ENCODE peak calls at places on chromosomes 5 and 9, in five cellular contexts. Y is A549, D is tibial nerve, M is left lung, O is BJ. S is an unnamed sample.

GRCh38 chr5:18394154-18394804 is 760.0 kb downstream of the TAF11L14 start:
- DNase-seq in D (peak), O (no peak), Y (peak), M (peak), S (no peak)

GRCh38 chr9:122040573-122041242 is 52.4 kb downstream of the TTLL11 start:
- DNase-seq in M (no peak), O (no peak), D (no peak), Y (no peak), S (no peak)

GRCh38 chr9:3912260-3912659 is 386.5 kb upstream of the RFX3 start:
- DNase-seq in D (no peak), O (no peak), M (no peak), Y (no peak), S (no peak)

GRCh38 chr5:69217732-69218568 is 16.7 kb upstream of the CDK7 start:
- DNase-seq in Y (peak), M (peak), O (peak), D (peak), S (peak)

GRCh38 chr9:111108946-111109345 is 70.7 kb upstream of the LPAR1 start:
- DNase-seq in M (no peak), Y (no peak), O (peak), D (no peak), S (peak)

GRCh38 chr9:15403155-15403554 is 19.5 kb upstream of the SNAPC3 start:
- DNase-seq in D (no peak), Y (peak), M (no peak), O (no peak), S (no peak)

GRCh38 chr5:81749186-81749561 is 1.7 kb downstream of the SSBP2 start:
- DNase-seq in D (no peak), M (no peak), O (no peak), Y (no peak), S (no peak)

GRCh38 chr5:19411936-19412335 is 576.1 kb downstream of the CDH18 start:
- DNase-seq in O (no peak), D (no peak), M (no peak), Y (no peak), S (no peak)

GRCh38 chr9:93143830-93144530 is 9.9 kb upstream of the NINJ1 start:
- DNase-seq in M (peak), Y (no peak), O (no peak), D (no peak), S (no peak)

GRCh38 chr5:52837068-52837467 is 49.4 kb downstream of the ITGA1 start:
- DNase-seq in Y (no peak), O (no peak), M (no peak), D (no peak), S (no peak)

GRCh38 chr9:128419061-128419925 is 1.4 kb upstream of the CERCAM start:
- DNase-seq in Y (no peak), M (no peak), O (no peak), D (no peak), S (no peak)

GRCh38 chr5:159616967-159617366 is 286.7 kb upstream of the IL12B start:
- DNase-seq in D (no peak), O (no peak), M (no peak), Y (no peak), S (peak)

GRCh38 chr5:20610650-20611049 is 622.6 kb upstream of the CDH18 start:
- DNase-seq in M (no peak), D (no peak), O (no peak), Y (no peak), S (no peak)

GRCh38 chr9:130239741-130240241 is 25.8 kb upstream of the HMCN2 start:
- DNase-seq in D (no peak), M (no peak), O (no peak), Y (no peak), S (no peak)

GRCh38 chr5:82917584-82917983 is 159.6 kb downstream of the TMEM167A start:
- DNase-seq in Y (no peak), O (no peak), D (no peak), M (no peak), S (no peak)

GRCh38 chr9:137023157-137023556 is 4.9 kb downstream of the ABCA2 start:
- DNase-seq in O (no peak), M (no peak), Y (no peak), D (no peak), S (no peak)

GRCh38 chr5:36494756-36495637 is 111.4 kb upstream of the SLC1A3 start:
- DNase-seq in Y (no peak), D (peak), O (no peak), M (no peak), S (no peak)

GRCh38 chr5:17000296-17000939 is 64.3 kb upstream of the MYO10 start:
- DNase-seq in M (no peak), O (peak), Y (peak), D (no peak), S (peak)

GRCh38 chr5:17005087-17005828 is 69.2 kb upstream of the MYO10 start:
- DNase-seq in M (no peak), O (no peak), D (no peak), Y (no peak), S (no peak)

GRCh38 chr5:17001418-17001817 is 65.3 kb upstream of the MYO10 start:
- DNase-seq in Y (no peak), D (no peak), O (no peak), M (no peak), S (no peak)

DNA sequence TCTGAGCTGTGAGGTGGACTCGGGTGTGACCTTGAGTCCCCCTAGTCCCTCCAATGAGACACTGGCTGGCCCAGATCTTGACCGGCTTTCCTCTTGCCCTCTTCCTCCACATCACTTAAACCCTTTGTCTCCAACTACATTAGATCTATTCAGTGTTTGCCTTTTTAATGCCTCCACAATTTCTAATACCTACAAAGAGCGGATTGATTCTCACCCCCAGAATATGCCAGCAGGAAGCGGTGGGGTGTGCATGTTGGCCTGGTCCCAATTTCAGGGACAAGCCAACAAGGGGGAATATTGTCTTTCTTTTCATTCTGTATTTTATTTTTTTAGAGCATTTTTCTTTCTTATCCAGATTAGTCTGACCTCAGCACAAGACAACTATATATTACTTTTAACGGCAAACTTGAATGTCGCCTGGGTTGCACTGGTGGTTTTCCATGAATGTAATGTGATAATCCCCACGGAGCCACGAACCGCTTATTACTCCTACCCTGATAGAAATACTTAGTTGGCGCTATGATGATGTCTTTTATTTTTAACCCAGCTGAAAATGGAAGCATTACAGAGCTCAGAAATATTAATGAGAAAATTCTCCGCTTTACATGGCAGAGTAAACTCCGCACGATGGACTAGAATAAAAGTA is 68.5 kb upstream of the MYO10 start:
- DNase-seq in D (no peak), Y (no peak), M (no peak), O (no peak), S (no peak)
- H3K4me3 ChIP-seq in D (no peak), Y (no peak), M (no peak), O (no peak), S (no peak)

DNA sequence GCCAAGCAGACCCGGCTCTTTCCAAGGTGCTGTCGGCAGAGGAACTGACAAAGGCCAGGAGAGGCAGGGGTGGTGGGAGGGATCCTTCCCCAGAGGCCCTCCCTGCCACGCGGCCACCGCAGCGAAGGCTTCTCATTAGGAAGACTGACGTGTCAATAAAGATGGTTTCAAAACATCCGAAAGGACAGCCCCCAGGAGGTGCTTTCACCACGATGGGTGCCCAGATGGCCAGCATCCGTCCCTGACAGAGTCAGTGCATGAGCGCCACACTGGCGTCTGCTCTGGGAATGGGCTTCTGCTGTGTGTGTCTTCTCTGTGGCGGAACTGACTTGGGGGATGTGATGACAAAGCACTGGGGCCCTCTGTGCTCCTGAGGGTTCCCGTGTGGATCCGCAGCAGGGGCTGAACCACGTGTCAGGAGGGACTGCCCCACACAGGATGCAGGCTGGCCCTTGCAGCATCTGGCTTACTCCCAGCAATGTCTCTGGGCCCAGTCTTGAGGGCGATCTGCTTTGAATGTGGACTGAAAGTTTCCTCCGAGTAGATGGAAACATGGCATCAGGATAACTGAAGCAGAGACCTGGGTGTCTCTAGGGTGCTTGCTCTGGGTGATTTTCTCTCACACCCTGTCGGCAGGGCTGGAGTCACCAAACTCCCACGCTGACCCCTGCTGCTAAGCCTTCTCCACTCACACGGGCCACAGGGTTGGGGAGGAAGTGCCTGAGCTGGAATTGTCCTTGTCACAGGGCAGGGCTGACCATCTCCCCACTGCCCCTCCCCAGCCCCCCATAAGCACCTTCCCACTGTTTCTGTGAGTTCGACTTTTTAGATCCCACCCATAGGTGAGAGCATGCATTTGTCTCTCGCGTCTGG is 213.2 kb downstream of the FANCC start:
- DNase-seq in O (no peak), D (no peak), Y (no peak), M (no peak), S (no peak)
- TF ChIP-seq CTCF in O (no peak), D (no peak), Y (no peak), M (no peak), S (no peak)

GRCh38 chr5:64628901-64629300 is 61.4 kb upstream of the SHISAL2B start:
- DNase-seq in Y (no peak), O (no peak), M (no peak), D (no peak), S (no peak)

GRCh38 chr5:64619609-64620008 is 70.7 kb upstream of the SHISAL2B start:
- DNase-seq in M (no peak), Y (no peak), D (no peak), O (no peak), S (no peak)

GRCh38 chr5:64625678-64626077 is 64.6 kb upstream of the SHISAL2B start:
- DNase-seq in D (no peak), O (no peak), M (no peak), Y (peak), S (no peak)

DNA sequence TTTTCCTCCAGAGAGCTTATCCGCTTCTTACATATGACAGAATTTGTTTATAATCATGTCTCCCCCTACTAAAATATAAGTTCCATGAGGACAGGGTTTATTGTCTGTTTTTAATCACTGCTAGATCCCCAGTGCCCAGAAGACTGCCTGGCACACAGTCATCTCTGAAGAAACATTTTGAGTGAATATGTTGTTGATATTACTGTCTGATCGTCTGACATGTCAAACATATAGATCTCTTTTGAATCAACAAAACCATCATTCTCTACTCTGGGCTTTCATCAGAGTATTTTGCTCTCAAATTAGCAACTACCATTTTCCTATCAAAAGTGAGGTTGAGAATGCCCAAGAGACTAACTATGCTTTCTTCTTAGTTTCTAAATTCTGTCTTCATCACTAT is 67.3 kb upstream of the SHISAL2B start:
- DNase-seq in Y (no peak), O (no peak), D (no peak), M (no peak), S (no peak)
- H3K4me3 ChIP-seq in Y (no peak), O (no peak), D (no peak), M (no peak), S (no peak)

GRCh38 chr5:97729938-97730337 is 546.9 kb upstream of the RIOK2 start:
- DNase-seq in D (no peak), Y (no peak), O (no peak), M (no peak), S (no peak)

GRCh38 chr5:97728920-97729319 is 545.9 kb upstream of the RIOK2 start:
- DNase-seq in M (no peak), O (no peak), D (no peak), Y (no peak), S (no peak)

DNA sequence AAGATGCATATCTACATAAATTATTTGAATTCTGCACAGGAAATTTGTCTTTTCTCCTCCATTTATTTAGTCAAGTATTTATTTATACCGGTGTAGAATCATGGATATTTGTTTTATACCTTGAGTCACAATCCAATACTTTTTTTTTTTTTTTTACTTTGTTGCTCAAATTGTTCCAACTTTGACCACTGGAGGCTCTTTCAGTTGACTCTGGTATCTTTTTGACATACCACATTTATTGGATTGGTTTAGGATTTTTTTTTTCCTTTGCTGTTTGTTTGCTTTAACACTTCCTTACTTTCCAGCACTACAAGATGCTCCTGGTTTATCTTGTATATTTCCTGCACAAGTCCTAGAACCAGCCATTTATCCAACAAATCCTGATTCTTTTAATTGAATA is 543.1 kb upstream of the RIOK2 start:
- DNase-seq in D (no peak), M (no peak), O (no peak), Y (no peak), S (no peak)
- TF ChIP-seq CTCF in D (no peak), M (no peak), O (no peak), Y (no peak), S (no peak)